ENCODE peak calls at places on chromosomes 4 and X, in seven cellular contexts. I, S, J, W, V, F and T are unnamed samples.

GRCh38 chrX:13000311-13000811 is 25.5 kb downstream of the TMSB4X start:
- DNase-seq in J (no peak), F (no peak), S (no peak), W (no peak), I (no peak), V (no peak), T (no peak)

GRCh38 chr4:33200377-33200776 is 2480.2 kb downstream of the PCDH7 start:
- DNase-seq in V (no peak), F (no peak), I (no peak), W (no peak), S (no peak), J (no peak), T (no peak)

GRCh38 chr4:141255016-141255415 is 34.3 kb downstream of the ZNF330 start:
- DNase-seq in I (no peak), W (no peak), J (no peak), S (no peak), F (no peak), V (no peak), T (no peak)

GRCh38 chr4:2806392-2807355 is 13.8 kb downstream of the SH3BP2 start:
- DNase-seq in J (peak), S (no peak), W (no peak), F (peak), V (peak), I (peak), T (no peak)

GRCh38 chr4:75511841-75512240 is 2.4 kb downstream of the RCHY1 start:
- DNase-seq in S (peak), V (no peak), I (no peak), W (no peak), J (no peak), F (no peak), T (no peak)

GRCh38 chr4:65798498-65799127 is 128.3 kb upstream of the EPHA5 start:
- DNase-seq in I (no peak), F (no peak), V (no peak), J (no peak), S (no peak), W (no peak), T (no peak)

GRCh38 chr4:107824367-107825071 is at the start of gene SGMS2:
- DNase-seq in I (peak), W (peak), J (peak), S (peak), F (peak), V (peak), T (peak)

GRCh38 chr4:27702710-27703431 is 842.2 kb downstream of the STIM2 start:
- DNase-seq in F (no peak), S (peak), W (no peak), I (no peak), V (no peak), J (no peak), T (no peak)

GRCh38 chrX:12956704-12957541 is 18.0 kb upstream of the TMSB4X start:
- DNase-seq in W (peak), S (peak), J (no peak), F (no peak), I (no peak), V (no peak), T (no peak)

GRCh38 chr4:150986085-150986484 is 29.0 kb downstream of the LRBA start:
- DNase-seq in S (no peak), J (no peak), V (no peak), I (no peak), F (no peak), W (no peak), T (no peak)

DNA sequence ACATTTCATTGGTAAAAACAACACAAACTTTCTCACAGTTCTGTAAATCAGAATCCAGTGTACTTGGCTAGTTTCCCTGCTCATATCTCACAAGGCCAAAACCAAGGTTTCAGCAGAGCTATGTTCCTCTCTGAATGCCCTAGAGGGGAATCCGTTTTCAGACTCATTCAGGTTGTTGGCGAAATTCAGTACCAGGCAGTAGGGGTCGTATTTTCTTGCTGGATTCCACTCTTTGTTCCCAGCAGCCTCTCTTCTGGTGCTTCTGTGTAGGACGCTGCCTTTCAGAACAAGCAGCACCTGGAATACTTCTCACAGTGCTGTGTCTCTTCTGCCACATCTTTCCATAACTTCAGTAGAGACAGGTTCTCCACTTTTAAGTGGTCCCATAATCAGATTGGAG is 351.9 kb downstream of the PCDH18 start:
- DNase-seq in W (no peak), S (peak), I (no peak), J (no peak), V (no peak), F (no peak), T (no peak)
- TF ChIP-seq CTCF in W (no peak), S (peak), I (no peak), J (no peak), V (no peak), F (no peak), T (no peak)

GRCh38 chr4:84897516-84897915 is 69.0 kb downstream of the WDFY3 start:
- DNase-seq in V (no peak), I (no peak), S (no peak), F (no peak), W (no peak), J (no peak), T (no peak)

GRCh38 chr4:84899616-84900015 is 66.9 kb downstream of the WDFY3 start:
- DNase-seq in F (no peak), W (no peak), J (no peak), S (no peak), I (no peak), V (no peak), T (no peak)

GRCh38 chr4:84892950-84893349 is 73.5 kb downstream of the WDFY3 start:
- DNase-seq in V (no peak), S (peak), F (no peak), W (no peak), I (no peak), J (no peak), T (no peak)

GRCh38 chr4:84894621-84895020 is 71.9 kb downstream of the WDFY3 start:
- DNase-seq in V (no peak), I (no peak), J (no peak), F (no peak), S (no peak), W (no peak), T (no peak)

GRCh38 chr4:84895283-84895682 is 71.2 kb downstream of the WDFY3 start:
- DNase-seq in V (no peak), W (no peak), S (no peak), J (no peak), F (no peak), I (no peak), T (no peak)
- TF ChIP-seq CTCF in V (no peak), W (no peak), S (no peak), J (no peak), F (no peak), I (no peak), T (no peak)

GRCh38 chrX:70664726-70665125 is 220.1 kb downstream of the DLG3 start:
- DNase-seq in S (peak), V (no peak), F (no peak), I (no peak), J (no peak), W (peak), T (no peak)
- TF ChIP-seq CTCF in S (peak), V (no peak), F (no peak), I (no peak), J (no peak), W (no peak), T (peak)

GRCh38 chr4:83456184-83456501 is 285 bp downstream of the MRPS18C start:
- DNase-seq in J (no peak), W (no peak), F (no peak), S (no peak), V (no peak), I (no peak), T (no peak)

GRCh38 chr4:83454626-83455025 is 997 bp downstream of the HELQ start:
- DNase-seq in S (no peak), I (no peak), F (no peak), J (no peak), V (no peak), W (no peak), T (no peak)

GRCh38 chr4:83455300-83456183 is at the start of the genes HELQ and MRPS18C:
- DNase-seq in I (peak), S (peak), V (peak), W (peak), F (peak), J (peak), T (peak)
- TF ChIP-seq CTCF in I (peak), S (peak), V (no peak), W (no peak), F (peak), J (peak), T (no peak)

GRCh38 chr4:6892190-6892908 is 17.3 kb upstream of the TBC1D14 start:
- DNase-seq in S (peak), W (peak), I (no peak), V (peak), J (peak), F (peak), T (peak)
- TF ChIP-seq CTCF in S (peak), W (no peak), I (no peak), V (peak), J (no peak), F (peak), T (no peak)